ENCODE peak calls at places on chromosomes 2 and 18, in seven cellular contexts. One of them, this sample, is unnamed.

GRCh38 chr2:158546412-158547144 is 89.8 kb downstream of the PKP4 start:
- DNase-seq in effector memory CD4-positive, alpha-beta T cell: no peak
- DNase-seq in lung: no peak
- DNase-seq in hepatocyte: no peak
- DNase-seq in sigmoid colon: no peak
- DNase-seq in fibroblast of lung: no peak
- DNase-seq in CD8-positive, alpha-beta memory T cell: no peak
- DNase-seq in this sample: no peak

GRCh38 chr2:169815849-169816248 is 8.9 kb downstream of the METTL5 start:
- DNase-seq in effector memory CD4-positive, alpha-beta T cell: no peak
- DNase-seq in lung: no peak
- DNase-seq in hepatocyte: no peak
- DNase-seq in sigmoid colon: no peak
- DNase-seq in fibroblast of lung: peak; percentile 49
- DNase-seq in CD8-positive, alpha-beta memory T cell: no peak
- DNase-seq in this sample: no peak

GRCh38 chr2:8851811-8852560 is 14.6 kb upstream of the KIDINS220 start:
- DNase-seq in effector memory CD4-positive, alpha-beta T cell: no peak
- DNase-seq in lung: no peak
- DNase-seq in hepatocyte: peak; percentile 40
- DNase-seq in sigmoid colon: no peak
- DNase-seq in fibroblast of lung: no peak
- DNase-seq in CD8-positive, alpha-beta memory T cell: no peak
- DNase-seq in this sample: no peak

GRCh38 chr2:40400336-40400953 is 51.4 kb downstream of the SLC8A1 start:
- DNase-seq in effector memory CD4-positive, alpha-beta T cell: no peak
- DNase-seq in lung: no peak
- DNase-seq in hepatocyte: no peak
- DNase-seq in sigmoid colon: no peak
- DNase-seq in fibroblast of lung: peak; percentile 38
- DNase-seq in CD8-positive, alpha-beta memory T cell: no peak
- DNase-seq in this sample: no peak

GRCh38 chr18:50183556-50183955 is 11.4 kb downstream of the MYO5B start:
- DNase-seq in effector memory CD4-positive, alpha-beta T cell: no peak
- DNase-seq in lung: no peak
- DNase-seq in hepatocyte: no peak
- DNase-seq in sigmoid colon: no peak
- DNase-seq in fibroblast of lung: peak; percentile 5
- DNase-seq in CD8-positive, alpha-beta memory T cell: no peak
- DNase-seq in this sample: peak; percentile 6

GRCh38 chr18:48418409-48419267 is 9.5 kb upstream of the ZBTB7C start:
- DNase-seq in effector memory CD4-positive, alpha-beta T cell: no peak
- DNase-seq in lung: no peak
- DNase-seq in hepatocyte: no peak
- DNase-seq in sigmoid colon: no peak
- DNase-seq in fibroblast of lung: no peak
- DNase-seq in CD8-positive, alpha-beta memory T cell: no peak
- DNase-seq in this sample: no peak

GRCh38 chr2:181370126-181370525 is 87.1 kb upstream of the ITGA4 start:
- DNase-seq in effector memory CD4-positive, alpha-beta T cell: no peak
- DNase-seq in lung: no peak
- DNase-seq in hepatocyte: no peak
- DNase-seq in sigmoid colon: no peak
- DNase-seq in fibroblast of lung: no peak
- DNase-seq in CD8-positive, alpha-beta memory T cell: no peak
- DNase-seq in this sample: no peak

GRCh38 chr2:227509824-227510619 is 38.1 kb downstream of the AGFG1 start:
- DNase-seq in effector memory CD4-positive, alpha-beta T cell: no peak
- DNase-seq in lung: no peak
- DNase-seq in hepatocyte: no peak
- DNase-seq in sigmoid colon: no peak
- DNase-seq in fibroblast of lung: peak; percentile 39
- DNase-seq in CD8-positive, alpha-beta memory T cell: no peak
- DNase-seq in this sample: peak; percentile 11

GRCh38 chr2:3124921-3125760 is 252.5 kb downstream of the EIPR1 start:
- DNase-seq in effector memory CD4-positive, alpha-beta T cell: no peak
- DNase-seq in lung: no peak
- DNase-seq in hepatocyte: no peak
- DNase-seq in sigmoid colon: no peak
- DNase-seq in fibroblast of lung: no peak
- DNase-seq in CD8-positive, alpha-beta memory T cell: no peak
- DNase-seq in this sample: peak; percentile 96

GRCh38 chr2:16123881-16124780 is 183.8 kb downstream of the MYCN start:
- DNase-seq in effector memory CD4-positive, alpha-beta T cell: no peak
- DNase-seq in lung: no peak
- DNase-seq in hepatocyte: peak; percentile 19
- DNase-seq in sigmoid colon: no peak
- DNase-seq in fibroblast of lung: no peak
- DNase-seq in CD8-positive, alpha-beta memory T cell: no peak
- DNase-seq in this sample: no peak

GRCh38 chr2:215619989-215620388 is 184.1 kb upstream of the FN1 start:
- DNase-seq in effector memory CD4-positive, alpha-beta T cell: no peak
- DNase-seq in lung: no peak
- DNase-seq in hepatocyte: peak; percentile 53
- DNase-seq in sigmoid colon: no peak
- DNase-seq in fibroblast of lung: no peak
- DNase-seq in CD8-positive, alpha-beta memory T cell: no peak
- DNase-seq in this sample: no peak

GRCh38 chr2:205775091-205775876 is 93.0 kb downstream of the NRP2 start:
- DNase-seq in effector memory CD4-positive, alpha-beta T cell: no peak
- DNase-seq in lung: no peak
- DNase-seq in hepatocyte: peak; percentile 59
- DNase-seq in sigmoid colon: no peak
- DNase-seq in fibroblast of lung: peak; percentile 92
- DNase-seq in CD8-positive, alpha-beta memory T cell: no peak
- DNase-seq in this sample: no peak

GRCh38 chr2:240885980-240886565 is 9.9 kb downstream of the MAB21L4 start:
- DNase-seq in effector memory CD4-positive, alpha-beta T cell: no peak
- DNase-seq in lung: no peak
- DNase-seq in hepatocyte: no peak
- DNase-seq in sigmoid colon: no peak
- DNase-seq in fibroblast of lung: no peak
- DNase-seq in CD8-positive, alpha-beta memory T cell: peak; percentile 8
- DNase-seq in this sample: no peak

GRCh38 chr2:219628986-219629901 is 1.8 kb downstream of the SLC4A3 start:
- DNase-seq in effector memory CD4-positive, alpha-beta T cell: no peak
- DNase-seq in lung: no peak
- DNase-seq in hepatocyte: no peak
- DNase-seq in sigmoid colon: peak; percentile 56
- DNase-seq in fibroblast of lung: no peak
- DNase-seq in CD8-positive, alpha-beta memory T cell: no peak
- DNase-seq in this sample: no peak
- H3K4me1 ChIP-seq in effector memory CD4-positive, alpha-beta T cell: peaks cover 6% of the 10 kb centered on the region
- H3K4me1 ChIP-seq in lung: peaks cover 3% of the 10 kb centered on the region
- H3K4me1 ChIP-seq in hepatocyte: peaks cover 7% of the 10 kb centered on the region
- H3K4me1 ChIP-seq in sigmoid colon: peaks cover 14% of the 10 kb centered on the region
- H3K4me1 ChIP-seq in fibroblast of lung: no peaks in the 10 kb centered on the region
- H3K4me1 ChIP-seq in CD8-positive, alpha-beta memory T cell: no peaks in the 10 kb centered on the region
- H3K4me1 ChIP-seq in this sample: no peaks in the 10 kb centered on the region

GRCh38 chr18:31683106-31683505 is 1.3 kb downstream of the B4GALT6 start:
- DNase-seq in effector memory CD4-positive, alpha-beta T cell: no peak
- DNase-seq in lung: no peak
- DNase-seq in hepatocyte: no peak
- DNase-seq in sigmoid colon: no peak
- DNase-seq in fibroblast of lung: no peak
- DNase-seq in CD8-positive, alpha-beta memory T cell: no peak
- DNase-seq in this sample: no peak
- H3K4me1 ChIP-seq in effector memory CD4-positive, alpha-beta T cell: peaks cover 3% of the 10 kb centered on the region
- H3K4me1 ChIP-seq in lung: peaks cover 6% of the 10 kb centered on the region
- H3K4me1 ChIP-seq in hepatocyte: peaks cover 15% of the 10 kb centered on the region
- H3K4me1 ChIP-seq in sigmoid colon: peaks cover 15% of the 10 kb centered on the region
- H3K4me1 ChIP-seq in fibroblast of lung: no peaks in the 10 kb centered on the region
- H3K4me1 ChIP-seq in CD8-positive, alpha-beta memory T cell: no peaks in the 10 kb centered on the region
- H3K4me1 ChIP-seq in this sample: no peaks in the 10 kb centered on the region

GRCh38 chr2:28401411-28401810 is 8.8 kb downstream of the FOSL2 start:
- DNase-seq in effector memory CD4-positive, alpha-beta T cell: no peak
- DNase-seq in lung: no peak
- DNase-seq in hepatocyte: no peak
- DNase-seq in sigmoid colon: peak; percentile 52
- DNase-seq in fibroblast of lung: no peak
- DNase-seq in CD8-positive, alpha-beta memory T cell: peak; percentile 13
- DNase-seq in this sample: no peak

GRCh38 chr2:28399289-28399688 is 6.6 kb downstream of the FOSL2 start:
- DNase-seq in effector memory CD4-positive, alpha-beta T cell: no peak
- DNase-seq in lung: no peak
- DNase-seq in hepatocyte: no peak
- DNase-seq in sigmoid colon: no peak
- DNase-seq in fibroblast of lung: no peak
- DNase-seq in CD8-positive, alpha-beta memory T cell: no peak
- DNase-seq in this sample: no peak

GRCh38 chr2:28400434-28400833 is 7.8 kb downstream of the FOSL2 start:
- DNase-seq in effector memory CD4-positive, alpha-beta T cell: no peak
- DNase-seq in lung: no peak
- DNase-seq in hepatocyte: no peak
- DNase-seq in sigmoid colon: no peak
- DNase-seq in fibroblast of lung: no peak
- DNase-seq in CD8-positive, alpha-beta memory T cell: no peak
- DNase-seq in this sample: no peak

GRCh38 chr2:28400921-28401320 is 8.3 kb downstream of the FOSL2 start:
- DNase-seq in effector memory CD4-positive, alpha-beta T cell: no peak
- DNase-seq in lung: no peak
- DNase-seq in hepatocyte: no peak
- DNase-seq in sigmoid colon: no peak
- DNase-seq in fibroblast of lung: no peak
- DNase-seq in CD8-positive, alpha-beta memory T cell: no peak
- DNase-seq in this sample: no peak

DNA sequence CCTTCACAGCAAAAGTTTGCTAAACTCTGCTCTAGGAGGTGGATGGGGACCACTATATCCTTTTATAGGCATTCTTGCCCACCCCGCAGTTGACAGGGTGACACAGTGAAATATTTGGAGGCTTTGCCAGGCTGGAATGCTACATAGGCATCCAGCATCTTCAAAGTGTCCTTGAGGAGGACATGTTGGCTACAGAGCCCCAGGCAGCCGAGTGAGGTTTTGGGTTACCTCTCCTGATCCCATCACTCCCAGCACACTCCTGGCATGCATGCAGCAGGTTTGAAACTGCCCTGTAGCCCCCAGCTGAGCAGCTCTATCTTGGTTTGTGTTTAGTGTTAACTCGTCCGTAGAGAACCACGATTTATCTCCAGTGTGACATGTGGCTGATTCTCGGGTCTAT is 7.3 kb downstream of the FOSL2 start:
- DNase-seq in effector memory CD4-positive, alpha-beta T cell: no peak
- DNase-seq in lung: no peak
- DNase-seq in hepatocyte: no peak
- DNase-seq in sigmoid colon: no peak
- DNase-seq in fibroblast of lung: no peak
- DNase-seq in CD8-positive, alpha-beta memory T cell: peak; percentile 12
- DNase-seq in this sample: no peak
- H3K4me1 ChIP-seq in effector memory CD4-positive, alpha-beta T cell: peaks cover 30% of the 10 kb centered on the region
- H3K4me1 ChIP-seq in lung: peaks cover 23% of the 10 kb centered on the region
- H3K4me1 ChIP-seq in hepatocyte: peaks cover 48% of the 10 kb centered on the region
- H3K4me1 ChIP-seq in sigmoid colon: peaks cover 80% of the 10 kb centered on the region
- H3K4me1 ChIP-seq in fibroblast of lung: peaks cover 18% of the 10 kb centered on the region
- H3K4me1 ChIP-seq in CD8-positive, alpha-beta memory T cell: peaks cover 28% of the 10 kb centered on the region
- H3K4me1 ChIP-seq in this sample: peaks cover 24% of the 10 kb centered on the region

GRCh38 chr2:239198221-239198620 is 202.6 kb downstream of the HDAC4 start:
- DNase-seq in effector memory CD4-positive, alpha-beta T cell: no peak
- DNase-seq in lung: no peak
- DNase-seq in hepatocyte: no peak
- DNase-seq in sigmoid colon: peak; percentile 64
- DNase-seq in fibroblast of lung: no peak
- DNase-seq in CD8-positive, alpha-beta memory T cell: no peak
- DNase-seq in this sample: no peak

GRCh38 chr2:239197146-239197545 is 203.7 kb downstream of the HDAC4 start:
- DNase-seq in effector memory CD4-positive, alpha-beta T cell: no peak
- DNase-seq in lung: no peak
- DNase-seq in hepatocyte: no peak
- DNase-seq in sigmoid colon: peak; percentile 65
- DNase-seq in fibroblast of lung: no peak
- DNase-seq in CD8-positive, alpha-beta memory T cell: no peak
- DNase-seq in this sample: no peak

GRCh38 chr2:239195992-239196391 is 204.8 kb downstream of the HDAC4 start:
- DNase-seq in effector memory CD4-positive, alpha-beta T cell: no peak
- DNase-seq in lung: no peak
- DNase-seq in hepatocyte: no peak
- DNase-seq in sigmoid colon: no peak
- DNase-seq in fibroblast of lung: no peak
- DNase-seq in CD8-positive, alpha-beta memory T cell: no peak
- DNase-seq in this sample: no peak

GRCh38 chr2:239195318-239195871 is 205.4 kb downstream of the HDAC4 start:
- DNase-seq in effector memory CD4-positive, alpha-beta T cell: no peak
- DNase-seq in lung: no peak
- DNase-seq in hepatocyte: no peak
- DNase-seq in sigmoid colon: peak; percentile 61
- DNase-seq in fibroblast of lung: no peak
- DNase-seq in CD8-positive, alpha-beta memory T cell: no peak
- DNase-seq in this sample: no peak

GRCh38 chr2:239196474-239197021 is 204.3 kb downstream of the HDAC4 start:
- DNase-seq in effector memory CD4-positive, alpha-beta T cell: no peak
- DNase-seq in lung: no peak
- DNase-seq in hepatocyte: no peak
- DNase-seq in sigmoid colon: peak; percentile 57
- DNase-seq in fibroblast of lung: no peak
- DNase-seq in CD8-positive, alpha-beta memory T cell: no peak
- DNase-seq in this sample: no peak
- H3K4me1 ChIP-seq in effector memory CD4-positive, alpha-beta T cell: no peaks in the 10 kb centered on the region
- H3K4me1 ChIP-seq in lung: peaks cover 1% of the 10 kb centered on the region
- H3K4me1 ChIP-seq in hepatocyte: no peaks in the 10 kb centered on the region
- H3K4me1 ChIP-seq in sigmoid colon: peaks cover 68% of the 10 kb centered on the region
- H3K4me1 ChIP-seq in fibroblast of lung: peaks cover 4% of the 10 kb centered on the region
- H3K4me1 ChIP-seq in CD8-positive, alpha-beta memory T cell: no peaks in the 10 kb centered on the region
- H3K4me1 ChIP-seq in this sample: no peaks in the 10 kb centered on the region

DNA sequence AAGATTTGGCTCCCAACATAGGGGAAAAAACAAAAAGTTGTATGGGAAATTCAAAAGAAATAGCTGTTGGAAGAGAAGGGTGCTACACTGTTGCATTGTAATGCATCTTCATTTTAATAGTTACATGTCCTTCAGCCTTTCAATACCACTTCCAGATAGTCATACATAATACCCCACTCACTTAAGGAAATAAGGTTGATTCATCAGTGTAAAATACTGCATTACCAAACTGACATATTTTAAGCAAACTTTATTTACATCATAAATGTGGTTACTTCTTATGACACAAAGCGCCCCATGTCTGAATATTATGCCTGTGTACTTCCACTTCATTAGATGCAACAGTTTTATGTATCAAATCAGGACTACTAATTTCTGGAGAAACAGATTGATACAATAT is 4.5 kb downstream of the RBMS1 start:
- DNase-seq in effector memory CD4-positive, alpha-beta T cell: no peak
- DNase-seq in lung: no peak
- DNase-seq in hepatocyte: no peak
- DNase-seq in sigmoid colon: no peak
- DNase-seq in fibroblast of lung: peak; percentile 27
- DNase-seq in CD8-positive, alpha-beta memory T cell: no peak
- DNase-seq in this sample: no peak
- H3K4me1 ChIP-seq in effector memory CD4-positive, alpha-beta T cell: peaks cover 28% of the 10 kb centered on the region
- H3K4me1 ChIP-seq in lung: peaks cover under 1% of the 10 kb centered on the region
- H3K4me1 ChIP-seq in hepatocyte: no peaks in the 10 kb centered on the region
- H3K4me1 ChIP-seq in sigmoid colon: peaks cover 45% of the 10 kb centered on the region
- H3K4me1 ChIP-seq in fibroblast of lung: peaks cover 2% of the 10 kb centered on the region
- H3K4me1 ChIP-seq in CD8-positive, alpha-beta memory T cell: peaks cover 42% of the 10 kb centered on the region
- H3K4me1 ChIP-seq in this sample: peaks cover 3% of the 10 kb centered on the region

This sample was measured in SJCRH30.